ENCODE peak calls at places on chromosomes 13 and 19, in seven cellular contexts. One of them, this sample, is unnamed.

GRCh38 chr13:44307844-44308243 is 65.8 kb upstream of the SERP2 start:
- DNase-seq in AG09319: no peak
- DNase-seq in activated naive CD4-positive, alpha-beta T cell treated with anti-CD3 and anti-CD28 coated beads for 36 hours: no peak
- DNase-seq in T-helper 1 cell: no peak
- DNase-seq in stomach: peak; percentile 34
- DNase-seq in MG63: no peak
- DNase-seq in RWPE1: no peak
- DNase-seq in this sample: no peak

GRCh38 chr19:799076-799881 is 2.0 kb downstream of the PTBP1 start:
- DNase-seq in stomach: no peak
- DNase-seq in AG09319: no peak
- DNase-seq in activated naive CD4-positive, alpha-beta T cell treated with anti-CD3 and anti-CD28 coated beads for 36 hours: no peak
- DNase-seq in MG63: peak; percentile 31
- DNase-seq in RWPE1: no peak
- DNase-seq in T-helper 1 cell: no peak
- DNase-seq in this sample: no peak

GRCh38 chr19:8663920-8664670 is 33.7 kb downstream of the NFILZ start:
- DNase-seq in RWPE1: no peak
- DNase-seq in T-helper 1 cell: no peak
- DNase-seq in MG63: peak; percentile 40
- DNase-seq in activated naive CD4-positive, alpha-beta T cell treated with anti-CD3 and anti-CD28 coated beads for 36 hours: peak; percentile 65
- DNase-seq in AG09319: no peak
- DNase-seq in stomach: no peak
- DNase-seq in this sample: no peak

GRCh38 chr19:48466571-48467325 is 2.4 kb upstream of the CYTH2 start:
- DNase-seq in RWPE1: no peak
- DNase-seq in MG63: peak; percentile 74
- DNase-seq in AG09319: no peak
- DNase-seq in T-helper 1 cell: no peak
- DNase-seq in activated naive CD4-positive, alpha-beta T cell treated with anti-CD3 and anti-CD28 coated beads for 36 hours: no peak
- DNase-seq in stomach: no peak
- DNase-seq in this sample: no peak

GRCh38 chr19:33456845-33457220 is 64.8 kb downstream of the PEPD start:
- DNase-seq in activated naive CD4-positive, alpha-beta T cell treated with anti-CD3 and anti-CD28 coated beads for 36 hours: no peak
- DNase-seq in stomach: no peak
- DNase-seq in RWPE1: no peak
- DNase-seq in T-helper 1 cell: no peak
- DNase-seq in AG09319: no peak
- DNase-seq in MG63: no peak
- DNase-seq in this sample: no peak

GRCh38 chr13:38415233-38415632 is 65.6 kb downstream of the UFM1 start:
- DNase-seq in stomach: no peak
- DNase-seq in activated naive CD4-positive, alpha-beta T cell treated with anti-CD3 and anti-CD28 coated beads for 36 hours: peak; percentile 35
- DNase-seq in T-helper 1 cell: no peak
- DNase-seq in AG09319: no peak
- DNase-seq in MG63: no peak
- DNase-seq in RWPE1: no peak
- DNase-seq in this sample: no peak

GRCh38 chr13:106275441-106276032 is 259.9 kb downstream of the EFNB2 start:
- DNase-seq in AG09319: no peak
- DNase-seq in T-helper 1 cell: no peak
- DNase-seq in activated naive CD4-positive, alpha-beta T cell treated with anti-CD3 and anti-CD28 coated beads for 36 hours: no peak
- DNase-seq in MG63: no peak
- DNase-seq in RWPE1: no peak
- DNase-seq in stomach: no peak
- DNase-seq in this sample: no peak

GRCh38 chr13:52686381-52686780 is 33.7 kb downstream of the SUGT1 start:
- DNase-seq in activated naive CD4-positive, alpha-beta T cell treated with anti-CD3 and anti-CD28 coated beads for 36 hours: no peak
- DNase-seq in stomach: no peak
- DNase-seq in T-helper 1 cell: no peak
- DNase-seq in RWPE1: no peak
- DNase-seq in AG09319: no peak
- DNase-seq in MG63: no peak
- DNase-seq in this sample: no peak

GRCh38 chr19:55257461-55258411 is 1.1 kb downstream of the PPP6R1 start:
- DNase-seq in AG09319: no peak
- DNase-seq in RWPE1: peak; percentile 50
- DNase-seq in activated naive CD4-positive, alpha-beta T cell treated with anti-CD3 and anti-CD28 coated beads for 36 hours: peak; percentile 56
- DNase-seq in T-helper 1 cell: no peak
- DNase-seq in MG63: peak; percentile 24
- DNase-seq in stomach: no peak
- DNase-seq in this sample: no peak

GRCh38 chr13:71751074-71751473 is 115.9 kb downstream of the DACH1 start:
- DNase-seq in activated naive CD4-positive, alpha-beta T cell treated with anti-CD3 and anti-CD28 coated beads for 36 hours: no peak
- DNase-seq in AG09319: no peak
- DNase-seq in RWPE1: no peak
- DNase-seq in T-helper 1 cell: no peak
- DNase-seq in MG63: no peak
- DNase-seq in stomach: no peak
- DNase-seq in this sample: no peak

GRCh38 chr19:16326401-16327130 is 1.9 kb downstream of the KLF2 start:
- DNase-seq in activated naive CD4-positive, alpha-beta T cell treated with anti-CD3 and anti-CD28 coated beads for 36 hours: peak; percentile 32
- DNase-seq in AG09319: no peak
- DNase-seq in T-helper 1 cell: no peak
- DNase-seq in RWPE1: no peak
- DNase-seq in stomach: no peak
- DNase-seq in MG63: no peak
- DNase-seq in this sample: no peak

GRCh38 chr13:95603887-95604533 is 40.5 kb downstream of the DZIP1 start:
- DNase-seq in MG63: peak; percentile 63
- DNase-seq in stomach: peak; percentile 46
- DNase-seq in T-helper 1 cell: no peak
- DNase-seq in RWPE1: peak; percentile 85
- DNase-seq in activated naive CD4-positive, alpha-beta T cell treated with anti-CD3 and anti-CD28 coated beads for 36 hours: no peak
- DNase-seq in AG09319: no peak
- DNase-seq in this sample: no peak

GRCh38 chr13:40490086-40490723 is 176.2 kb downstream of the FOXO1 start:
- DNase-seq in stomach: peak; percentile 33
- DNase-seq in RWPE1: no peak
- DNase-seq in activated naive CD4-positive, alpha-beta T cell treated with anti-CD3 and anti-CD28 coated beads for 36 hours: peak; percentile 79
- DNase-seq in MG63: no peak
- DNase-seq in AG09319: no peak
- DNase-seq in T-helper 1 cell: peak; percentile 39
- DNase-seq in this sample: no peak

GRCh38 chr19:13215572-13216380 is 65.6 kb downstream of the IER2 start:
- DNase-seq in activated naive CD4-positive, alpha-beta T cell treated with anti-CD3 and anti-CD28 coated beads for 36 hours: peak; percentile 51
- DNase-seq in T-helper 1 cell: peak; percentile 36
- DNase-seq in stomach: no peak
- DNase-seq in MG63: peak; percentile 64
- DNase-seq in RWPE1: peak; percentile 78
- DNase-seq in AG09319: no peak
- DNase-seq in this sample: no peak

GRCh38 chr19:3451451-3451866 is 28.9 kb downstream of the SMIM24 start:
- DNase-seq in RWPE1: no peak
- DNase-seq in stomach: no peak
- DNase-seq in T-helper 1 cell: no peak
- DNase-seq in AG09319: no peak
- DNase-seq in MG63: no peak
- DNase-seq in activated naive CD4-positive, alpha-beta T cell treated with anti-CD3 and anti-CD28 coated beads for 36 hours: no peak
- DNase-seq in this sample: no peak

GRCh38 chr19:29293736-29294342 is 80.9 kb upstream of the UQCRFS1 start:
- DNase-seq in stomach: no peak
- DNase-seq in activated naive CD4-positive, alpha-beta T cell treated with anti-CD3 and anti-CD28 coated beads for 36 hours: no peak
- DNase-seq in T-helper 1 cell: no peak
- DNase-seq in AG09319: no peak
- DNase-seq in MG63: no peak
- DNase-seq in RWPE1: no peak
- DNase-seq in this sample: no peak

GRCh38 chr13:25648996-25649633 is 277.3 kb downstream of the ATP8A2 start:
- DNase-seq in T-helper 1 cell: no peak
- DNase-seq in RWPE1: no peak
- DNase-seq in MG63: no peak
- DNase-seq in stomach: no peak
- DNase-seq in activated naive CD4-positive, alpha-beta T cell treated with anti-CD3 and anti-CD28 coated beads for 36 hours: no peak
- DNase-seq in AG09319: no peak
- DNase-seq in this sample: no peak

GRCh38 chr19:6800991-6801396 is 28.5 kb downstream of the VAV1 start:
- DNase-seq in activated naive CD4-positive, alpha-beta T cell treated with anti-CD3 and anti-CD28 coated beads for 36 hours: peak; percentile 52
- DNase-seq in T-helper 1 cell: no peak
- DNase-seq in stomach: no peak
- DNase-seq in AG09319: no peak
- DNase-seq in MG63: peak; percentile 90
- DNase-seq in RWPE1: peak; percentile 77
- DNase-seq in this sample: peak; percentile 57

GRCh38 chr13:84994582-84994981 is 804.6 kb downstream of the SLITRK6 start:
- DNase-seq in activated naive CD4-positive, alpha-beta T cell treated with anti-CD3 and anti-CD28 coated beads for 36 hours: no peak
- DNase-seq in MG63: no peak
- DNase-seq in AG09319: no peak
- DNase-seq in T-helper 1 cell: no peak
- DNase-seq in stomach: no peak
- DNase-seq in RWPE1: no peak
- DNase-seq in this sample: no peak

GRCh38 chr19:49106648-49107135 is 7.5 kb upstream of the LIN7B start:
- DNase-seq in stomach: peak; percentile 60
- DNase-seq in AG09319: no peak
- DNase-seq in activated naive CD4-positive, alpha-beta T cell treated with anti-CD3 and anti-CD28 coated beads for 36 hours: peak; percentile 73
- DNase-seq in T-helper 1 cell: peak; percentile 57
- DNase-seq in RWPE1: no peak
- DNase-seq in MG63: peak; percentile 42
- DNase-seq in this sample: no peak

GRCh38 chr13:39417643-39418042 is 185.3 kb downstream of the LHFPL6 start:
- DNase-seq in MG63: peak; percentile 30
- DNase-seq in RWPE1: peak; percentile 8
- DNase-seq in stomach: no peak
- DNase-seq in activated naive CD4-positive, alpha-beta T cell treated with anti-CD3 and anti-CD28 coated beads for 36 hours: no peak
- DNase-seq in T-helper 1 cell: no peak
- DNase-seq in AG09319: no peak
- DNase-seq in this sample: no peak

GRCh38 chr19:6772028-6772865 is at the start of gene VAV1:
- DNase-seq in T-helper 1 cell: peak; percentile 76
- DNase-seq in AG09319: no peak
- DNase-seq in activated naive CD4-positive, alpha-beta T cell treated with anti-CD3 and anti-CD28 coated beads for 36 hours: peak; percentile 91
- DNase-seq in RWPE1: no peak
- DNase-seq in stomach: peak; percentile 63
- DNase-seq in MG63: no peak
- DNase-seq in this sample: no peak

GRCh38 chr19:30092721-30093569 is 150.9 kb downstream of the URI1 start:
- DNase-seq in AG09319: no peak
- DNase-seq in MG63: no peak
- DNase-seq in RWPE1: no peak
- DNase-seq in stomach: no peak
- DNase-seq in T-helper 1 cell: no peak
- DNase-seq in activated naive CD4-positive, alpha-beta T cell treated with anti-CD3 and anti-CD28 coated beads for 36 hours: no peak
- DNase-seq in this sample: no peak

GRCh38 chr19:29673451-29674371 is 8.4 kb downstream of the PLEKHF1 start:
- DNase-seq in MG63: no peak
- DNase-seq in T-helper 1 cell: no peak
- DNase-seq in activated naive CD4-positive, alpha-beta T cell treated with anti-CD3 and anti-CD28 coated beads for 36 hours: no peak
- DNase-seq in RWPE1: no peak
- DNase-seq in AG09319: no peak
- DNase-seq in stomach: no peak
- DNase-seq in this sample: no peak

GRCh38 chr13:31556376-31556775 is 182.9 kb upstream of the RXFP2 start:
- DNase-seq in activated naive CD4-positive, alpha-beta T cell treated with anti-CD3 and anti-CD28 coated beads for 36 hours: no peak
- DNase-seq in RWPE1: no peak
- DNase-seq in stomach: no peak
- DNase-seq in MG63: peak; percentile 46
- DNase-seq in AG09319: peak; percentile 52
- DNase-seq in T-helper 1 cell: no peak
- DNase-seq in this sample: no peak

GRCh38 chr13:98202026-98202425 is 25.0 kb upstream of the RNF113B start:
- DNase-seq in stomach: peak; percentile 43
- DNase-seq in T-helper 1 cell: no peak
- DNase-seq in RWPE1: no peak
- DNase-seq in AG09319: no peak
- DNase-seq in MG63: no peak
- DNase-seq in activated naive CD4-positive, alpha-beta T cell treated with anti-CD3 and anti-CD28 coated beads for 36 hours: no peak
- DNase-seq in this sample: no peak

GRCh38 chr13:46172531-46172991 is 9.4 kb downstream of the LCP1 start:
- DNase-seq in RWPE1: no peak
- DNase-seq in stomach: no peak
- DNase-seq in T-helper 1 cell: peak; percentile 51
- DNase-seq in activated naive CD4-positive, alpha-beta T cell treated with anti-CD3 and anti-CD28 coated beads for 36 hours: peak; percentile 75
- DNase-seq in MG63: no peak
- DNase-seq in AG09319: no peak
- DNase-seq in this sample: no peak

GRCh38 chr19:33052352-33052972 is 12.2 kb downstream of the RHPN2 start:
- DNase-seq in T-helper 1 cell: no peak
- DNase-seq in MG63: no peak
- DNase-seq in activated naive CD4-positive, alpha-beta T cell treated with anti-CD3 and anti-CD28 coated beads for 36 hours: no peak
- DNase-seq in stomach: peak; percentile 37
- DNase-seq in RWPE1: no peak
- DNase-seq in AG09319: no peak
- DNase-seq in this sample: no peak

GRCh38 chr19:54804101-54804500 is 691 bp downstream of the KIR2DL4 start:
- DNase-seq in RWPE1: no peak
- DNase-seq in AG09319: no peak
- DNase-seq in T-helper 1 cell: no peak
- DNase-seq in MG63: no peak
- DNase-seq in activated naive CD4-positive, alpha-beta T cell treated with anti-CD3 and anti-CD28 coated beads for 36 hours: no peak
- DNase-seq in stomach: no peak
- DNase-seq in this sample: no peak

This sample was measured in HS-5.